ENCODE peak calls at places on chromosomes 2 and 18, in four cellular contexts. One of them, this sample, is unnamed.
A peak's percentile ranks its signal among the peaks of the same experiment; 100 is the strongest.

GRCh38 chr2:239603411-239604356 is 202.9 kb upstream of the HDAC4 start:
- DNase-seq in B cell: no peak
- DNase-seq in HepG2: no peak
- DNase-seq in GM13977: no peak
- DNase-seq in this sample: peak; percentile 75

GRCh38 chr2:31238126-31238905 is 4.4 kb downstream of the EHD3 start:
- DNase-seq in HepG2: no peak
- DNase-seq in B cell: no peak
- DNase-seq in GM13977: no peak
- DNase-seq in this sample: no peak

GRCh38 chr18:24497052-24497754 is 36.8 kb downstream of the HRH4 start:
- DNase-seq in GM13977: no peak
- DNase-seq in B cell: no peak
- DNase-seq in HepG2: no peak
- DNase-seq in this sample: no peak

GRCh38 chr2:200064879-200065278 is 109.5 kb downstream of the MAIP1 start:
- DNase-seq in B cell: no peak
- DNase-seq in GM13977: no peak
- DNase-seq in HepG2: no peak
- DNase-seq in this sample: no peak

GRCh38 chr18:23498877-23499570 is 4.3 kb upstream of the RMC1 start:
- DNase-seq in HepG2: peak; percentile 62
- DNase-seq in B cell: peak; percentile 47
- DNase-seq in GM13977: peak; percentile 62
- DNase-seq in this sample: no peak

GRCh38 chr2:127081826-127082633 is 24.9 kb downstream of the BIN1 start:
- DNase-seq in GM13977: peak; percentile 76
- DNase-seq in HepG2: no peak
- DNase-seq in B cell: peak; percentile 93
- DNase-seq in this sample: no peak

GRCh38 chr2:239380831-239381708 is 19.8 kb downstream of the HDAC4 start:
- DNase-seq in B cell: peak; percentile 75
- DNase-seq in GM13977: peak; percentile 60
- DNase-seq in HepG2: no peak
- DNase-seq in this sample: no peak

GRCh38 chr2:145323512-145323911 is 803.6 kb upstream of the ZEB2 start:
- DNase-seq in HepG2: no peak
- DNase-seq in GM13977: no peak
- DNase-seq in B cell: no peak
- DNase-seq in this sample: no peak

GRCh38 chr2:226123307-226123706 is 676.3 kb downstream of the IRS1 start:
- DNase-seq in B cell: no peak
- DNase-seq in GM13977: no peak
- DNase-seq in HepG2: no peak
- DNase-seq in this sample: no peak

GRCh38 chr18:12904012-12904516 is 20.0 kb upstream of the PTPN2 start:
- DNase-seq in B cell: no peak
- DNase-seq in HepG2: no peak
- DNase-seq in GM13977: no peak
- DNase-seq in this sample: no peak

GRCh38 chr18:58691256-58691655 is 20.0 kb downstream of the MALT1 start:
- DNase-seq in GM13977: no peak
- DNase-seq in B cell: no peak
- DNase-seq in HepG2: no peak
- DNase-seq in this sample: no peak

GRCh38 chr2:233112261-233113113 is 52.3 kb downstream of the INPP5D start:
- DNase-seq in GM13977: no peak
- DNase-seq in HepG2: no peak
- DNase-seq in B cell: no peak
- DNase-seq in this sample: no peak

GRCh38 chr2:25757906-25758305 is 84.5 kb upstream of the DTNB start:
- DNase-seq in GM13977: no peak
- DNase-seq in B cell: no peak
- DNase-seq in HepG2: no peak
- DNase-seq in this sample: no peak

GRCh38 chr2:95240556-95240955 is 33.2 kb downstream of the ZNF892 start:
- DNase-seq in HepG2: no peak
- DNase-seq in B cell: no peak
- DNase-seq in GM13977: no peak
- DNase-seq in this sample: no peak

GRCh38 chr2:29902356-29902755 is 19.0 kb downstream of the ALK start:
- DNase-seq in HepG2: no peak
- DNase-seq in B cell: no peak
- DNase-seq in GM13977: no peak
- DNase-seq in this sample: no peak

GRCh38 chr18:59909289-59910036 is 9.7 kb downstream of the PMAIP1 start:
- DNase-seq in B cell: no peak
- DNase-seq in HepG2: no peak
- DNase-seq in GM13977: no peak
- DNase-seq in this sample: no peak

GRCh38 chr2:5287558-5288334 is 404.4 kb upstream of the SOX11 start:
- DNase-seq in GM13977: no peak
- DNase-seq in B cell: no peak
- DNase-seq in HepG2: no peak
- DNase-seq in this sample: no peak

GRCh38 chr2:124018894-124019293 is 6.2 kb upstream of the CNTNAP5 start:
- DNase-seq in B cell: no peak
- DNase-seq in HepG2: no peak
- DNase-seq in GM13977: no peak
- DNase-seq in this sample: no peak

GRCh38 chr2:128568106-128568505 is 249.4 kb upstream of the HS6ST1 start:
- DNase-seq in HepG2: no peak
- DNase-seq in GM13977: no peak
- DNase-seq in B cell: no peak
- DNase-seq in this sample: peak; percentile 34

GRCh38 chr2:203610558-203610957 is 75.5 kb upstream of the RAPH1 start:
- DNase-seq in HepG2: no peak
- DNase-seq in GM13977: no peak
- DNase-seq in B cell: no peak
- DNase-seq in this sample: no peak

GRCh38 chr18:74524097-74524496 is 10.2 kb upstream of the CNDP1 start:
- DNase-seq in GM13977: no peak
- DNase-seq in HepG2: no peak
- DNase-seq in B cell: no peak
- DNase-seq in this sample: no peak

GRCh38 chr18:55857961-55858360 is 270.0 kb upstream of the TCF4 start:
- DNase-seq in B cell: no peak
- DNase-seq in HepG2: no peak
- DNase-seq in GM13977: no peak
- DNase-seq in this sample: no peak

GRCh38 chr18:38695559-38696270 is 1130.1 kb upstream of the CELF4 start:
- DNase-seq in GM13977: no peak
- DNase-seq in HepG2: no peak
- DNase-seq in B cell: no peak
- DNase-seq in this sample: no peak

GRCh38 chr2:2734308-2734707 is 403.2 kb upstream of the MYT1L start:
- DNase-seq in GM13977: no peak
- DNase-seq in B cell: no peak
- DNase-seq in HepG2: no peak
- DNase-seq in this sample: no peak

GRCh38 chr18:6683112-6683876 is 46.2 kb upstream of the ARHGAP28 start:
- DNase-seq in GM13977: no peak
- DNase-seq in B cell: no peak
- DNase-seq in HepG2: no peak
- DNase-seq in this sample: no peak

GRCh38 chr18:52764271-52764670 is 424.3 kb downstream of the DCC start:
- DNase-seq in GM13977: no peak
- DNase-seq in HepG2: no peak
- DNase-seq in B cell: no peak
- DNase-seq in this sample: no peak

GRCh38 chr2:42516418-42516817 is 22.6 kb upstream of the KCNG3 start:
- DNase-seq in HepG2: no peak
- DNase-seq in B cell: no peak
- DNase-seq in GM13977: no peak
- DNase-seq in this sample: no peak

GRCh38 chr2:236636714-236637485 is 67.3 kb downstream of the ACKR3 start:
- DNase-seq in HepG2: no peak
- DNase-seq in GM13977: no peak
- DNase-seq in B cell: no peak
- DNase-seq in this sample: peak; percentile 60

DNA sequence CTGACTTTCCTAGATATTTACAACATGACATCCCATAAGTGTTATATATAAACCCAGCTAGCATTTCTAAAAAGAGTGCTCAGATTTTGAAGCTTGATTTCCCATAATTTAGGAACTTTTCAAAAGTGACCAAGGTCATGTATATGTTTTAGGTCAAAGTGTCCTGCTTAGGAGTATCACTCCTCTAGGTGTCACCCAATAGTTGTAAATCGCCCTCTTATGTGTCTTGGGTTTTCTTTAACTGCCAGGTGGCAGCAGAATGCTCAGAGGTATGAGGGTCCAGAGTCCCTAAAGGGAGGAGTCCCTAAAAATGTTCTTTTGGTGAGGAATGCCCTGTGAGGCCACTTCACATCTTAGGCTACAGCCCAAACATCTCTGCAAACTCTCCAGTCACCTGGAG is 358.3 kb downstream of the CELF4 start:
- DNase-seq in B cell: no peak
- DNase-seq in HepG2: no peak
- DNase-seq in GM13977: no peak
- DNase-seq in this sample: no peak
- TF ChIP-seq CTCF in B cell: no peak
- TF ChIP-seq CTCF in HepG2: peak; percentile 17
- TF ChIP-seq CTCF in GM13977: no peak
- TF ChIP-seq CTCF in this sample: no peak

GRCh38 chr18:49059028-49059670 is 108.4 kb upstream of the SMAD7 start:
- DNase-seq in HepG2: peak; percentile 34
- DNase-seq in B cell: no peak
- DNase-seq in GM13977: no peak
- DNase-seq in this sample: no peak
- TF ChIP-seq CTCF in HepG2: peak; percentile 55
- TF ChIP-seq CTCF in B cell: no peak
- TF ChIP-seq CTCF in GM13977: peak; percentile 20
- TF ChIP-seq CTCF in this sample: peak; percentile 38

GRCh38 chr18:31744661-31745060 is 16.0 kb downstream of the SLC25A52 start:
- DNase-seq in GM13977: no peak
- DNase-seq in HepG2: no peak
- DNase-seq in B cell: no peak
- DNase-seq in this sample: no peak
- TF ChIP-seq CTCF in GM13977: no peak
- TF ChIP-seq CTCF in HepG2: no peak
- TF ChIP-seq CTCF in B cell: no peak
- TF ChIP-seq CTCF in this sample: no peak

DNA sequence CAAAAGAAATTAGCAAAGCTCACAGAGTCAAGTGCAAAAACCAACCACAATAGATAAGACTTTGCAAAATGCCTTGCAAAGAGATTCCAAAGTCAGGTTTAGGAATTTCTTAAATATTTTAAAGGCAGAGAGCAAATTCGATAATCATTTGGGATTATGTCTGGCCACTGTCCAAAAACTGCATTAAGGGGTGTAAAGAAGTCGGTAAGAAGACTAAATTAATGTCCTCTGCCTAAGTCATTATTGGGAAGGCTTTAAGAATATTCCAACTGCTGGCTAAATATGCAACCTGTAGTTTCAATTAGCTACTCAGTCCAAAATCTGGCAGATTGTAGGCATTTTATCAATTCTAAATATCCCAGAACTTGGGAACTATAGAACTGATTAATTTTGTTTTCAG is 13.7 kb upstream of the LRP1B start:
- DNase-seq in HepG2: no peak
- DNase-seq in GM13977: no peak
- DNase-seq in B cell: no peak
- DNase-seq in this sample: no peak
- TF ChIP-seq CTCF in HepG2: no peak
- TF ChIP-seq CTCF in GM13977: no peak
- TF ChIP-seq CTCF in B cell: no peak
- TF ChIP-seq CTCF in this sample: no peak

GRCh38 chr2:140679752-140680151 is 1451.1 kb downstream of the LRP1B start:
- DNase-seq in HepG2: no peak
- DNase-seq in GM13977: no peak
- DNase-seq in B cell: no peak
- DNase-seq in this sample: no peak

GRCh38 chr2:140687825-140688224 is 1443.0 kb downstream of the LRP1B start:
- DNase-seq in GM13977: no peak
- DNase-seq in B cell: no peak
- DNase-seq in HepG2: no peak
- DNase-seq in this sample: no peak

GRCh38 chr2:140680862-140681261 is 1450.0 kb downstream of the LRP1B start:
- DNase-seq in B cell: no peak
- DNase-seq in HepG2: no peak
- DNase-seq in GM13977: no peak
- DNase-seq in this sample: no peak

GRCh38 chr2:140683658-140684057 is 1447.2 kb downstream of the LRP1B start:
- DNase-seq in B cell: no peak
- DNase-seq in GM13977: no peak
- DNase-seq in HepG2: no peak
- DNase-seq in this sample: no peak
- TF ChIP-seq CTCF in B cell: no peak
- TF ChIP-seq CTCF in GM13977: no peak
- TF ChIP-seq CTCF in HepG2: no peak
- TF ChIP-seq CTCF in this sample: no peak

DNA sequence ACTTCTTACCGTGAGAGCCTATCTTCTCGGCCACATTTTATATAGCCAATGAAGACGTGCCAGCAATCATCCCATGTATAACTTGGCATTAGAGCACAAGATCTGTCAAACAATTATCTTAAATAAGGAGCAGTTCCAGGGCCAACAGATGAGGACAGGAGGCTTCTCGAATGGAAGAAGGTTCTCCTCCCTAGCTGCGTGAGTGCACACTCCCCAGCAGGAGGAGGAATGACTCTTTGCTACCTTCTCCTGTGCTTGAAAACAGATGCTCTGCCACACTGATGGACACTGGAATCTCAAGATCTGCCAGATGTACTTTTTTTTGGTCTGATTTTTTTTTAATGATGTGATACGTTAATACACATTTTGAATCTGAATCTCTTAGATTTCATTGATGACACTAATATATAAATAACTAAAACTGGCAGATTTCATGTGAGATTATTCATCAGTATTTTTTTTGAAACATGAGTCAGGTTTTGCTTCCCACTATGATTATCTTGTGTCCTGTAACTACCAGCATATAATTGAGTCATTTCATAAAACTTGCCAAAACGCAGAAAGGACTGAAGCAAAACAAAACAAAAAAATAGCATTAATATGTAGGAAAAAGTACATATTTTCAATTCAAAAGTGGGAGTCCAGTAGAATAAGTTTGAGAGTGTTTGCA is 626 bp upstream of the VIT start:
- DNase-seq in HepG2: no peak
- DNase-seq in GM13977: no peak
- DNase-seq in B cell: no peak
- DNase-seq in this sample: no peak
- TF ChIP-seq CTCF in HepG2: peak; percentile 16
- TF ChIP-seq CTCF in GM13977: no peak
- TF ChIP-seq CTCF in B cell: no peak
- TF ChIP-seq CTCF in this sample: peak; percentile 64

DNA sequence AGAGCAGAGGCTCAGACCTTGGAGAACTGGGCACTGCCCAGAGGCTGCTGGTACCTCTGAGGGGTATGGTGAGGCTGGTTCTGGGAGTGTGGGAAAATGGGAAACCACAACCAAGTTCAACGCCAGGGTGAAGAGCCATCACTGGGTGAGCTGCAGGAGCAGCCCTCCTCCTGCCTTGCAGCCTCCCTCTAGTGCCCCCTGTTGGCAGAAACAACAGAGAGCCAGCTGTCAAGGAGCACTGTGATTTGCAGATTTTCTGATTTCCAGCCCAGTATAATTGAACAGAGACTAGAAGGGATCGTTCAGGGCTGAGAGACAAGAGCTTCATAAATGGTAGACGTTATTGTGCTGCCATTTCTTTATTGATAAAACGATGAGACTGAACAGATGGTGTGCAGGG is 50.5 kb downstream of the MAPK4 start:
- DNase-seq in GM13977: peak; percentile 38
- DNase-seq in B cell: no peak
- DNase-seq in HepG2: no peak
- DNase-seq in this sample: no peak
- TF ChIP-seq CTCF in GM13977: peak; percentile 36
- TF ChIP-seq CTCF in B cell: no peak
- TF ChIP-seq CTCF in HepG2: no peak
- TF ChIP-seq CTCF in this sample: no peak

This sample was measured in osteocyte.